ENCODE peak calls at places on chromosomes 7 and 10, in seven cellular contexts. D is H1, L is SK-N-SH, C is spleen, S is K562, J is endothelial cell of umbilical vein, Z is Panc1. W is an unnamed sample.

GRCh38 chr10:77179015-77179695 is 458.5 kb downstream of the KCNMA1 start:
- DNase-seq in L (no peak), D (no peak), J (peak; percentile 47), S (no peak), Z (no peak), C (no peak), W (no peak)

GRCh38 chr7:69109131-69109740 is 489.0 kb upstream of the AUTS2 start:
- DNase-seq in D (no peak), J (no peak), L (no peak), C (no peak), S (no peak), Z (no peak), W (no peak)

GRCh38 chr7:116161733-116162132 is 48.6 kb upstream of the TES start:
- DNase-seq in J (no peak), L (no peak), Z (no peak), C (no peak), D (no peak), S (no peak), W (no peak)

GRCh38 chr7:78213402-78213801 is 414.8 kb downstream of the PHTF2 start:
- DNase-seq in L (no peak), J (no peak), S (no peak), Z (no peak), C (no peak), D (no peak), W (no peak)

GRCh38 chr10:88728107-88728763 is 22.2 kb downstream of the LIPK start:
- DNase-seq in Z (no peak), S (peak; percentile 9), C (peak; percentile 76), D (peak; percentile 99), J (peak; percentile 13), L (no peak), W (no peak)

GRCh38 chr7:36904101-36904500 is 179.8 kb upstream of the AOAH start:
- DNase-seq in S (no peak), L (no peak), Z (no peak), D (no peak), J (no peak), C (no peak), W (no peak)

GRCh38 chr7:16528520-16528919 is 1.9 kb downstream of the LRRC72 start:
- DNase-seq in Z (no peak), S (no peak), D (no peak), L (no peak), C (no peak), J (peak; percentile 38), W (no peak)

GRCh38 chr7:151382079-151382885 is 27.6 kb downstream of the WDR86 start:
- DNase-seq in D (peak; percentile 63), S (no peak), L (no peak), J (no peak), Z (no peak), C (peak; percentile 76), W (no peak)

GRCh38 chr7:28804990-28805389 is 153.1 kb downstream of the TRIL start:
- DNase-seq in C (no peak), J (no peak), L (no peak), Z (no peak), D (no peak), S (no peak), W (no peak)

GRCh38 chr7:155204744-155205367 is 92.8 kb upstream of the INSIG1 start:
- DNase-seq in Z (no peak), J (no peak), D (no peak), C (peak; percentile 83), L (no peak), S (no peak), W (no peak)

GRCh38 chr7:24653316-24654085 is 80.2 kb downstream of the PALS2 start:
- DNase-seq in L (no peak), J (peak; percentile 34), D (no peak), C (no peak), Z (no peak), S (no peak), W (no peak)
- TF ChIP-seq POLR2AphosphoS5 in L (no peak), J (no peak), D (no peak), C (no peak), Z (no peak), S (no peak), W (no peak)

DNA sequence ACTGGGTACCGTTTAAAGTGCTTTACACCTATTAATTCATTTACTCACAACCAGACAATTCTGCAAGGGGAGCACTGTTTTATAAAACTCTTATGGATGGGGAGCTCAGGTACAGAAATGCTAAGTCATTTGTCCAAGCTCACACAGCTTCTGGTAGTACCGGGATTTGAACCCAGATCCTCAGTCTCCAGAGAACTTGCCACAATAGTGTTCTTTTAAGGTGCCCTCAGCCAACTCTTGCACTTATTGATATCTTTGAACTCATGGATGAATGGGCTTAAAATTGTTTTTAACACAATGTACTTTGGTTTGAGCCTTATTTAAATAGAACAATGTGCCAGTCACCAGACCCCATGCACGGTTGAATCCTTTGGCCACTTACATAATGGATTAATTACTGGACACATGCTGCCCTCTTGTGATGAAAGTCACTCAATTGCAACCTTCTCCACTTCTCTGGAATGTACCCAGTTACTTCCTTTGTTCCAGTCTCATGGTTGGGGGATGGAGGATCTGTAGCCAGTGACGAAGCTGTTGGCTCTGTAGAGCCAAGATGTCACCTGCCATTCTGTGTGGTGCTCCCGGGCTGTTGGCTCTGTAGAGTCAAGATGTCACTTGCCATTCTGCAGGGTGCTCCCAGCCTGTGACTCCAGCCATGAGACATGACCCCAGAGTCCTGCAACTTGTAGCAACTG is 65.6 kb downstream of the NOD1 start:
- DNase-seq in Z (peak; percentile 52), S (peak; percentile 36), C (no peak), L (peak; percentile 72), D (peak; percentile 48), J (peak; percentile 90), W (no peak)
- TF ChIP-seq CTCF in Z (peak; percentile 58), S (peak; percentile 75), C (peak; percentile 71), L (peak; percentile 86), D (peak; percentile 82), J (peak; percentile 57), W (peak; percentile 61)

DNA sequence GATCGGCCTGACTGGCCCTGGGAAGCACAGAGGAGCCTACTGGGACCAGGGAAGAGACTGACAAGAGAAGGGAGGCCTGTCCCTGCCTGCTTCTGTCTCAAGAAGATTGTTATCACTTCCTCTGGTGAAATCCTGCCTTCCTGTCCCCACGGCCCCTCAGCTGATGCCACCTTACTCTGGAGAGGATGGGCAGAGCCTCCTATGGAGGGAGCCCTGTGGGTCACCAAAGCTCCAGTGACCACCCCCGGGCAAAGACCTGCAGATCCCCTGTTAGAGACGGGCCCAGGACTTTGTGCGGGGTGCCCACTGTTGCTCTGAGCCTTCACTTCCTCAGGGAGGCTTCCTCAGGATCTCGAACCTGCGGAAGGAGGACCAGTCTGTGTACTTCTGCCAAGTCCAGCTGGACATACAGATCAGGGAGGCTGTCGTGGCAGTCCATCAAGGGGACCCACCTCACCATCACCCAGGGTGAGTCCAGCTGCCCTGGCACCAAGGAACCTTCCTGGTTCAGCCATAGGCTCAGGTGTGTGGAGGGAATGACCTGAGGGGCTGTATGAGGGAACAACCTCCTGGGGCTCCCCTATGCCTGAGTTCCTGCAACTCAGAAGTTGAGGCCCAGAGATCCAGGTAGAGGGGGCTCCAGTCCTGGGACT is 1.4 kb upstream of the PILRB start:
- DNase-seq in J (no peak), L (peak; percentile 26), C (peak; percentile 74), Z (no peak), D (no peak), S (no peak), W (no peak)
- TF ChIP-seq POLR2AphosphoS5 in J (no peak), L (no peak), C (no peak), Z (no peak), D (no peak), S (no peak), W (no peak)

DNA sequence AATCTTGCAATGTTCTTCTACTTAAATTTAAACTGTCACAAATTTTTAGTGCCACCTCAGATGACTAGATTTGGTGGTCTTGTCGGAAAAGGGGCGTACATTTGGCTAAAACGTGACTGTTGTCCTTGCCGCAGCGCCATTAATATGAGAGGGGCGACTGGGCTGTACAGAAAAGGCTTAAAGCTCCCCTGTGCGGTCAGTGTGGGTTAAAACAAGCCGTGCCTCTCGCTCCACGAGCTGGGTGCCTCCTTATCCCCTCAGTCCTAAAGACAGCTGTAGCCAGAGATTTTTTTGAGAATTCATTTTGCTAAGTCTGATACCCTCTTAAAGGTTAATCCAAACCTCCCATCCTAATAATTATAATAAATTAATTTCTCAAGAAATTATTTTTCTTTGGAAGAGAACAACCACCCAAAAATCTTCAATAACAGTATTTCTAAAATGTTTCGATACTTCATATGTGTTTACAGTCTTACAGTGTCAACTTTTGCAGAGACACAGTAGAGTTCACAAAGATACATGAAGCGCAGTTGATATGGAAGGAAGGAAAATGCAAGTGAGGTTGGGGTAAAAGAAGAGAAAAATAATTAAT is 68.6 kb downstream of the C7orf25 start:
- DNase-seq in L (peak; percentile 67), D (no peak), S (peak; percentile 27), Z (no peak), J (peak; percentile 53), C (no peak), W (no peak)
- TF ChIP-seq CTCF in L (peak; percentile 68), D (peak; percentile 74), S (peak; percentile 75), Z (peak; percentile 87), J (peak; percentile 61), C (peak; percentile 29), W (peak; percentile 47)

W was measured in vagina.